ENCODE peak calls at places on chromosomes 1 and 21, in eight cellular contexts. A is ovary; B is breast epithelium; O is heart left ventricle; T is right lobe of liver; Z is heart right ventricle; V is GM23248; J is CD8-positive, alpha-beta T cell. Y is an unnamed sample. For H3K4me1, the result is how much of the 10 kb centered on the place peaks cover.

GRCh38 chr1:30912913-30913652 is 4.5 kb upstream of the SDC3 start:
- DNase-seq in B (peak), J (no peak), T (peak), A (no peak), V (no peak), Z (peak), O (peak), Y (no peak)

GRCh38 chr1:185850366-185850765 is 116.2 kb downstream of the HMCN1 start:
- DNase-seq in O (no peak), B (no peak), V (peak), J (no peak), T (no peak), A (no peak), Z (no peak), Y (no peak)

GRCh38 chr1:183022202-183023145 is 746 bp upstream of the LAMC1 start:
- DNase-seq in O (peak), V (peak), T (peak), B (peak), A (peak), J (no peak), Z (peak), Y (no peak)

GRCh38 chr21:38478782-38479181 is 19.5 kb downstream of the ERG start:
- DNase-seq in Z (no peak), V (peak), A (no peak), T (no peak), B (no peak), J (no peak), O (no peak), Y (no peak)

GRCh38 chr1:63320024-63320799 is 2.2 kb upstream of the FOXD3 start:
- DNase-seq in T (no peak), B (no peak), Z (no peak), V (peak), A (no peak), O (no peak), J (no peak), Y (no peak)

GRCh38 chr1:162248854-162249535 is 127.7 kb downstream of the SPATA46 start:
- DNase-seq in J (no peak), V (peak), T (no peak), Z (no peak), A (no peak), B (no peak), O (no peak), Y (no peak)

GRCh38 chr1:92096317-92096716 is 16.2 kb downstream of the BTBD8 start:
- DNase-seq in J (no peak), A (no peak), T (no peak), O (no peak), Z (no peak), V (peak), B (no peak), Y (no peak)

GRCh38 chr1:93556291-93556690 is 108.4 kb downstream of the FNBP1L start:
- DNase-seq in O (no peak), Z (no peak), J (no peak), T (no peak), V (no peak), B (no peak), A (no peak), Y (no peak)

GRCh38 chr1:38055398-38055797 is 8.8 kb upstream of the POU3F1 start:
- DNase-seq in O (no peak), B (no peak), A (no peak), J (no peak), V (no peak), Z (no peak), T (no peak), Y (no peak)

GRCh38 chr1:33637846-33638440 is 165.5 kb downstream of the ZSCAN20 start:
- DNase-seq in A (no peak), T (no peak), V (peak), O (no peak), J (no peak), Z (no peak), B (no peak), Y (no peak)

GRCh38 chr1:99756598-99756997 is 9.8 kb downstream of the FRRS1 start:
- DNase-seq in A (no peak), J (no peak), B (no peak), O (no peak), V (peak), Z (no peak), T (no peak), Y (no peak)

GRCh38 chr1:178579562-178579961 is 66.7 kb downstream of the TEX35 start:
- DNase-seq in Z (no peak), J (no peak), B (no peak), V (no peak), O (no peak), T (no peak), A (no peak), Y (no peak)

GRCh38 chr1:82485591-82486369 is 685.0 kb downstream of the ADGRL2 start:
- DNase-seq in B (no peak), O (peak), V (peak), Z (peak), T (no peak), A (peak), J (no peak), Y (no peak)

GRCh38 chr1:235101558-235102258 is 26.9 kb downstream of the TOMM20 start:
- DNase-seq in J (peak), T (no peak), B (no peak), Z (no peak), A (no peak), O (no peak), V (peak), Y (no peak)

GRCh38 chr1:158045639-158046038 is 52.2 kb downstream of the KIRREL1 start:
- DNase-seq in A (peak), Z (peak), V (peak), O (no peak), J (no peak), B (no peak), T (no peak), Y (no peak)

GRCh38 chr21:34845521-34846213 is 176.9 kb downstream of the CLIC6 start:
- DNase-seq in T (no peak), A (no peak), J (no peak), Z (no peak), O (no peak), V (peak), B (peak), Y (no peak)

GRCh38 chr1:203453016-203453415 is 22.6 kb upstream of the PRELP start:
- DNase-seq in Z (no peak), O (no peak), B (no peak), A (no peak), J (no peak), V (no peak), T (no peak), Y (no peak)

GRCh38 chr1:171245458-171246064 is 2.7 kb upstream of the FMO1 start:
- DNase-seq in J (no peak), O (no peak), V (peak), T (no peak), B (no peak), Z (no peak), A (no peak), Y (no peak)

GRCh38 chr1:115729765-115730164 is 38.7 kb downstream of the CASQ2 start:
- DNase-seq in A (no peak), O (no peak), J (no peak), V (no peak), T (no peak), B (no peak), Z (no peak), Y (no peak)

GRCh38 chr1:107246775-107247345 is 106.0 kb downstream of the NTNG1 start:
- DNase-seq in B (no peak), T (no peak), J (no peak), O (no peak), A (no peak), V (no peak), Z (no peak), Y (no peak)

GRCh38 chr1:175824079-175824478 is 80.7 kb upstream of the TNR start:
- DNase-seq in A (no peak), O (peak), B (no peak), J (no peak), Z (peak), T (peak), V (no peak), Y (no peak)

GRCh38 chr1:224696891-224697765 is 81.0 kb downstream of the CNIH3 start:
- DNase-seq in V (peak), O (no peak), T (no peak), A (no peak), Z (no peak), J (no peak), B (no peak), Y (no peak)

GRCh38 chr1:75502776-75503175 is 108.1 kb downstream of the SLC44A5 start:
- DNase-seq in O (no peak), J (no peak), B (no peak), Z (no peak), A (no peak), V (peak), T (no peak), Y (no peak)

GRCh38 chr21:38505654-38506523 is 7.6 kb upstream of the ERG start:
- DNase-seq in V (peak), J (no peak), B (no peak), A (peak), O (no peak), Z (peak), T (no peak), Y (no peak)

GRCh38 chr1:236550961-236551851 is 27.4 kb downstream of the LGALS8 start:
- DNase-seq in J (no peak), A (no peak), B (no peak), O (no peak), V (no peak), T (no peak), Z (no peak), Y (no peak)

GRCh38 chr21:34930971-34931370 is 118.1 kb downstream of the RUNX1 start:
- DNase-seq in T (no peak), Z (no peak), J (no peak), O (no peak), A (no peak), B (no peak), V (peak), Y (no peak)

GRCh38 chr1:79198841-79199240 is 192.3 kb upstream of the ADGRL4 start:
- DNase-seq in T (no peak), B (no peak), J (no peak), A (no peak), Z (no peak), O (no peak), V (peak), Y (no peak)

GRCh38 chr1:79988401-79988800 is 981.9 kb upstream of the ADGRL4 start:
- DNase-seq in V (no peak), O (no peak), B (no peak), Z (no peak), A (no peak), J (no peak), T (no peak), Y (no peak)

GRCh38 chr1:235397733-235398132 is 30.5 kb downstream of the TBCE start:
- DNase-seq in J (no peak), A (no peak), V (peak), B (no peak), O (no peak), Z (no peak), T (no peak), Y (no peak)

GRCh38 chr21:25567472-25567871 is 39.8 kb downstream of the MRPL39 start:
- DNase-seq in T (no peak), O (no peak), Z (no peak), B (no peak), V (no peak), A (no peak), J (no peak), Y (no peak)

GRCh38 chr1:8633741-8634493 is 183.5 kb downstream of the RERE start:
- DNase-seq in B (no peak), V (no peak), Z (no peak), T (no peak), O (no peak), A (no peak), J (no peak), Y (no peak)
- H3K4me1 ChIP-seq in B (under half), V (under half), Z (under half), T (under half), O (under half), A (under half), J (under half), Y (under half)

GRCh38 chr1:168783831-168784230 is 54.8 kb upstream of the DPT start:
- DNase-seq in Z (peak), A (peak), V (peak), O (no peak), B (peak), T (no peak), J (no peak), Y (no peak)

GRCh38 chr1:168789501-168789900 is 60.5 kb upstream of the DPT start:
- DNase-seq in J (no peak), V (no peak), O (no peak), Z (no peak), T (no peak), A (no peak), B (no peak), Y (no peak)

GRCh38 chr1:168792142-168792541 is 63.1 kb upstream of the DPT start:
- DNase-seq in A (no peak), J (no peak), T (no peak), O (no peak), B (no peak), V (no peak), Z (no peak), Y (no peak)

GRCh38 chr1:168786476-168787330 is 57.7 kb upstream of the DPT start:
- DNase-seq in O (no peak), T (no peak), V (no peak), A (no peak), Z (no peak), J (no peak), B (no peak), Y (no peak)

DNA sequence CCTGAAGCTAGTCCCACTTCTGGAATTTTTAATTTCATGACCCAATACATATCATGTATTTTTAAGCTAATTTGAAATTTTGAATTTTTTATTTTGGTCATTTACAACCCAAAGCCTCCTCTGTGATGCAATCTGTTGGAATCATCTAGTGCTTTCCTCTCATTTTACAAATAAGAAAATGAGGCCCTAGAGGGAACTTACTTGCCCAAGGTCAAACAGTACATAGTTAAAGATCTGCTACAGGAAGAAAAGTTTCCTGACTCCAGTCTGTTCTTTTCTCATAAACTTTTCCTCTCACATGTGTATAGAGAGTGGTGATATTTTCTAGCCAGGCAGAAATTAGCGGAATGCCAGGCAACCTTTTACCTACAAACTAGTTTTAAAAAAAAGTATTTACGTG is 59.3 kb upstream of the DPT start:
- DNase-seq in O (no peak), V (no peak), T (no peak), B (no peak), A (no peak), J (no peak), Z (no peak), Y (no peak)
- H3K4me3 ChIP-seq in O (no peak), V (no peak), T (no peak), B (no peak), A (no peak), J (no peak), Z (no peak), Y (no peak)

DNA sequence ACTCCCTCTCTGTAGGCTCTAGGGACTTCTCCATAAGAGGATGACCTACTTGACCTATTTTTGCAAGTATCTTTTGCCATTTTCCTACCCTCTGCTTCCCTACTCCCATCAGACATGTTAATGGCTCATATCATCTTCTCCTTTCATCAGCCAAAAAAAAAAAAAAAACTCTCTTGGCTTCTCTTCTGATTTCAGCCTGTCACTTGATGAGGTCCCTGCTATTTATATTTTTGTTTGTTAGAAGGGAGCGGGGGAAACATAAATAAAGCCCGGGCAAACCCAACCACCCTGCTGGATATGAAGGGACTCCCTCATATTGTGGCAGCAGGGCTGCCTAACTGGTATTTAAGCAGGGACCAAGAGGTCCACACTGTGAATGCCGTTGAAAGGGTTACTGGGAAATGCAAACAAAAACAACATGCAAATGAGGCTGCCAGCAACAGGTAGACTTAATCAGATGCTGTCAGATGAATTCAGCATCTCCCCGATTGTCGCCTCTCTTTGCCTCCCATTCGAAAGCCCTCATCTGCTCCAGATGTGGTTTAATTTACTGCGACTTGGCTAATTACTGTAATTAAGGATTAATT is 172.3 kb downstream of the PBX1 start:
- DNase-seq in T (no peak), B (no peak), V (no peak), Z (no peak), A (no peak), O (no peak), J (no peak), Y (no peak)
- H3K4me1 ChIP-seq in T (under half), B (under half), V (under half), Z (under half), A (under half), O (under half), J (under half), Y (under half)

DNA sequence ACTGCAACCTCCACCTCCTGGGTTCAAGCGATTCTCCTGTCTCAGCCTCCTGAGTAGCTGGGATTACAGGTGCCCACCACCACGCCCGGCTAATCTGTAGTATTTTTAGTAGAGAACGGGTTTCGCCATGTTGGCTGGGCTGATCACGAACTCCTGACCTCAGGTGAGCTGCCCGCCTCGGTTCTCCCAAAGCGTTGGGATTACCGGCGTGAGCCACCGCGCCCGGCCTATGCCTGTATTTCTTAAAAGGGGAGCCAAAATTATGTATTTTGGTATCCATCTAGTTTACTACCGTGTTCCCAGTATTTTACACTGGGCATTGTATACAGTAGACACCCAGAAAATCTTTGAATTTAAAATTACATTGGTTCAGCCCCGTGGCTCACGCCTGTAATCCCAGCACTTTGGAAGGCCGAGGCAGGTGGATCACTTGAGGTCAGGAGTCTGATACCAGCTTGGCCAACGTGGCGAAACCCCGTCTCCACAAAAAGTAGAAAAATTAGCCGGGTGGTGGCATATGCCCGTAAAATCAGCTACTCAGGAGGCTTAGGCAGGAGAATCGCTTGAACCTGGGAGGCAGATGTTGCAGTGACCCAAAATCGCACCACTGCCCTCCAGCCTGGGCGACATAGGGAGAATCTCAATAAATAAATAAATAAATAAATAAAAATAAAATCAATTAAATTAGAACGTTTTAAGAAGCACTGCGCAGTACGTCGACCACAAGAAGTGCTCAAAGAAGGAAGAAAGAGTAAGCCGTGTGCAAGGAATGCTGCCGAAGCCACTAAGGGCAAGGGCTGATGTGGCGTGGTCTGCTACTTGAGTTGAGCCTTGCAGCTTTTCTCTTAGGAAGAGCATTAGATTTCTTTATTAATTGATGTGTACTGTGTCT is 1.5 kb upstream of the THRAP3 start:
- DNase-seq in A (no peak), J (no peak), T (no peak), O (no peak), V (no peak), Z (no peak), B (no peak), Y (no peak)
- H3K4me3 ChIP-seq in A (peak), J (peak), T (peak), O (peak), V (peak), Z (peak), B (peak), Y (peak)

DNA sequence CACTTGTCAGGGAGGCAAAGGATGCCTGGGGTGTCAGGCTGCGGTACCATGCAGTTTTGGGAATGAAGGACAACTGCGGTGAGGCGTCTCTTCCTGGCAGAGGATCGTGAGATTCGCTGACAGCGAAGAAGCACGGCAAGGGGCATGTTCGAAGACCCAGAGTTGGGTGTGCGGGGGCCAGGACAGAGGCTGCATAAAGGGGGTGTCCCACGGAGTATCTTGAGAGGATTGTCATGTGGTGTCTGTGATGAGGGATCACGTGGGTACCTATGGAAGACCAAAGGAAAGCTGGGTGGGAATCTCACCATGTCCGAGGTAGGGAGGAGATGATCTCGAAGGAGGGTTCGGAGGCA is 372 bp downstream of the SLC25A44 start:
- DNase-seq in V (peak), B (no peak), Z (no peak), T (no peak), A (no peak), J (no peak), O (no peak), Y (no peak)
- H3K4me1 ChIP-seq in V (under half), B (under half), Z (under half), T (half or more), A (under half), J (under half), O (under half), Y (under half)

DNA sequence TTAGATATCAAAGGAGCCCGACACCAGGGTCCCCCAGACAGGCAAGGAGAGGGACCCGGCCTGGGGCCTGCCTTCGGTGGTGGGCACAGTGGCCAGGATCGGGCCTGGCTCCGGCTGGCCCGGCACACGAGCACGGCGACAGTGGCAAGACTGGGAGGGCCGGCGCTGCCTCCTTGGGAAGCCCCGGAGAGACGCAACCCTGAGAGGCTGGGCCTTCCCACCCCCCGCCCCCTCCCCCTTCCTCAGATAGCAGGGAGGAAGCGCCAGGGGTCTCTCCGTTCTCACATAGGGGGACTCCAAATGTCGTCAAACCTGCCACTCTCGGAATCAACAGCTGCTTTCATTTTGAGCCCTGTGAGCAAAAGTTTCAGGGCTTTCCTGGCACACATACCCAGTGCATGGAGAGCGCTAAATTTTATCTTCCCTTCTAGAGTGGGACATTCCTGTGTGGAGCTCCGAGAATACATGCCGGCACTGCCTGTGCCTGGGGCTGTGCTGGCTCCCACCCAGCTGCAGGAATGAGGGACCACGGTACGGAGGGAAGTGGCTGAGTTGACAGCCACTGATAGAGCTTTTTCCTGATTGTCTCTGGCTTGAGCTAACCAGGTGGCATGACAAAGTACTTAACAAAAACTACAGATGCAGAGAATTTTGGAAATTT is 62.4 kb downstream of the CD247 start:
- DNase-seq in T (peak), O (peak), Z (peak), B (no peak), V (peak), J (no peak), A (peak), Y (no peak)
- H3K4me3 ChIP-seq in T (peak), O (peak), Z (peak), B (peak), V (peak), J (peak), A (peak), Y (peak)